ENCODE peak calls at places on chromosome 17, in six cellular contexts. X is choroid plexus epithelial cell, G is AG10803, R is bronchial epithelial cell, Q is neural progenitor cell, C is astrocyte of the cerebellum. Y is an unnamed sample.

GRCh38 chr17:81681672-81682071 is 1.9 kb downstream of the ARL16 start:
- DNase-seq in X (peak), G (no peak), R (no peak), Q (no peak), C (no peak), Y (no peak)

GRCh38 chr17:79572136-79572915 is 38.5 kb downstream of the RBFOX3 start:
- DNase-seq in G (no peak), C (no peak), R (no peak), X (no peak), Q (peak), Y (no peak)

GRCh38 chr17:70111201-70111600 is 36.2 kb downstream of the KCNJ16 start:
- DNase-seq in G (no peak), R (no peak), X (no peak), Q (no peak), C (no peak), Y (no peak)

GRCh38 chr17:57784226-57784895 is 39.3 kb upstream of the CCDC182 start:
- DNase-seq in X (no peak), G (no peak), Q (no peak), R (peak), C (no peak), Y (no peak)

GRCh38 chr17:19403021-19403420 is 8.0 kb upstream of the RNF112 start:
- DNase-seq in C (no peak), R (no peak), Q (no peak), G (no peak), X (no peak), Y (no peak)

GRCh38 chr17:14052886-14053615 is 16.3 kb upstream of the COX10 start:
- DNase-seq in C (peak), Q (no peak), X (peak), G (peak), R (peak), Y (peak)

GRCh38 chr17:44043326-44043725 is 23.1 kb downstream of the LSM12 start:
- DNase-seq in Q (no peak), C (no peak), G (peak), R (no peak), X (peak), Y (no peak)

GRCh38 chr17:58488428-58488890 is 251 bp upstream of the HSF5 start:
- DNase-seq in C (no peak), R (no peak), G (no peak), Q (no peak), X (no peak), Y (no peak)

GRCh38 chr17:33521784-33522183 is 228.7 kb upstream of the ASIC2 start:
- DNase-seq in C (no peak), X (peak), R (no peak), G (no peak), Q (peak), Y (no peak)

GRCh38 chr17:78159575-78160158 is 8.7 kb upstream of the SYNGR2 start:
- DNase-seq in X (no peak), C (no peak), R (peak), G (peak), Q (no peak), Y (peak)

GRCh38 chr17:79524201-79524882 is 86.5 kb downstream of the RBFOX3 start:
- DNase-seq in G (no peak), X (no peak), Q (no peak), C (no peak), R (no peak), Y (no peak)

GRCh38 chr17:43774304-43775250 is 4.2 kb downstream of the DUSP3 start:
- DNase-seq in R (no peak), Q (no peak), C (no peak), X (no peak), G (no peak), Y (no peak)

GRCh38 chr17:30249460-30249859 is 14.0 kb upstream of the SLC6A4 start:
- DNase-seq in X (no peak), Q (no peak), R (no peak), C (no peak), G (no peak), Y (no peak)

GRCh38 chr17:50803676-50804075 is 31.7 kb upstream of the WFIKKN2 start:
- DNase-seq in X (no peak), Q (no peak), G (no peak), R (no peak), C (no peak), Y (no peak)

GRCh38 chr17:78127888-78128615 is 503 bp downstream of the TMC6 start:
- DNase-seq in G (no peak), R (no peak), X (no peak), C (no peak), Q (peak), Y (no peak)

GRCh38 chr17:2723505-2723996 is 12.0 kb upstream of the CLUH start:
- DNase-seq in X (no peak), R (no peak), C (no peak), Q (peak), G (no peak), Y (no peak)

GRCh38 chr17:31439716-31440115 is 48.2 kb downstream of the RAB11FIP4 start:
- DNase-seq in Q (no peak), X (no peak), C (no peak), R (no peak), G (no peak), Y (no peak)

GRCh38 chr17:60393840-60394529 is 2.1 kb upstream of the USP32 start:
- DNase-seq in G (no peak), Q (peak), R (no peak), X (no peak), C (no peak), Y (no peak)

GRCh38 chr17:50257574-50258224 is 16.6 kb upstream of the TMEM92 start:
- DNase-seq in X (no peak), Q (no peak), G (no peak), C (no peak), R (no peak), Y (no peak)

GRCh38 chr17:21036361-21036881 is 6.4 kb downstream of the USP22 start:
- DNase-seq in Q (no peak), G (no peak), C (no peak), X (peak), R (peak), Y (no peak)

GRCh38 chr17:46764709-46765401 is 53.6 kb downstream of the WNT3 start:
- DNase-seq in X (peak), C (peak), Q (no peak), R (peak), G (peak), Y (peak)

GRCh38 chr17:6639651-6640535 is 618 bp downstream of the KIAA0753 start:
- DNase-seq in G (peak), C (no peak), X (peak), Q (peak), R (no peak), Y (peak)
- H3K4me3 ChIP-seq in G (peak), C (peak), X (peak), Q (peak), R (peak), Y (peak)

GRCh38 chr17:5581655-5582054 is 2.7 kb downstream of the NLRP1 start:
- DNase-seq in X (no peak), C (no peak), Q (no peak), R (no peak), G (no peak), Y (no peak)

GRCh38 chr17:5584971-5585794 is 874 bp upstream of the NLRP1 start:
- DNase-seq in X (peak), Q (no peak), R (peak), C (no peak), G (peak), Y (peak)

GRCh38 chr17:5584383-5584951 is at the start of gene NLRP1:
- DNase-seq in X (peak), C (peak), R (peak), Q (no peak), G (peak), Y (peak)

GRCh38 chr17:5582177-5582885 is 2.0 kb downstream of the NLRP1 start:
- DNase-seq in G (no peak), X (no peak), C (no peak), Q (no peak), R (peak), Y (no peak)

DNA sequence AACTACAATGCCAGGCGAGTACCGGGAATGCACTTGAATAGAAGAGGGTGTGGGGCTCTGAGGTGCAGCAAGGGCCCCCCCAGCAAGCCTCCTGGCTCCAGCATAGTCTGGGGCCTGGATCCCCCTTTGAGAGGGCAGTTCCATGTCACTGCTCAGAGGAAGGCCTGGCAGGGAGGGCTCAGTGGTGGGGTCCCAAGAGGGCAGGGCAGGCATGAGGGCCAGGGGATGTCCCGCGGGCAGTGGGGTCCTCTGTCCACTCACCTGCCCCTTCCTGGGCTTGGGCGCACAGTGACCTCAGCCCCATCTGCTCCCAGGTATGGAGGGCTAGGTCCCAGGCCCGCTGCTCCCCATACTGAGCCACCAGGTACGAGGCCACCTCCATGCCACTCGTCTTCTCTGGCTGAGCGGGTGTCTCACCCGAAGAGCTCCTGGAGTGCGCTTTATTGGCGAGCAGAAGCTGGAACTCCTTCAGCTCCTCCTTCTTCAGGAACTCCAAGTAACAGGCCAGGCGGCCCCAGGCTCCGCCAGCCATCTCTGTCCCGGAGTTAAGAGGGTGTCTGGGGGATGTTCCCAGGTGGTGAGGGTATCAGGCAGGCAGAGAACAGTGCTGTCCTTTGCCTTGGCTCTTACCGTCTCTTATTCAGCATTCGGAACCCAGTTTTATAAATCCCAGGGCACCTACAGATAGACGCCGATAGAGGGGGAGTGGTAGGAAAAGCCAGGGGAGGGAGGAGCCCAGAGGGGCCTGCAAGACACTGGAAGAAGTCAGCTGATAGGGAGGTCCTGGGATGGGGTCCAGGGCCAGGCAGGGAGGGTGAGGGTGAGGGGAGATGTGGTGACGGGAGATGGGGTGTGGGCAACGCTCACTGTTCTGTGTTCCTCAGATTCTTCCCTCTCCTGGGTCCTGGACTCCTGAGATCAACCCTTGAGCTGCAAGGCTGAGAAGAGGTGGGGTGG is 605 bp downstream of the NLRP1 start:
- DNase-seq in X (no peak), G (peak), R (peak), C (no peak), Q (no peak), Y (no peak)
- TF ChIP-seq CTCF in X (no peak), G (peak), R (no peak), C (no peak), Q (no peak), Y (no peak)

GRCh38 chr17:41464173-41464572 is 3.0 kb downstream of the KRT32 start:
- DNase-seq in X (no peak), R (no peak), C (no peak), Q (no peak), G (no peak), Y (no peak)
- H3K4me3 ChIP-seq in X (no peak), R (no peak), C (no peak), Q (no peak), G (no peak), Y (no peak)

GRCh38 chr17:76000755-76001521 is at the start of gene CDK3:
- DNase-seq in Q (no peak), G (no peak), X (no peak), C (no peak), R (no peak), Y (no peak)
- TF ChIP-seq CTCF in Q (no peak), G (no peak), X (no peak), C (no peak), R (no peak), Y (no peak)

DNA sequence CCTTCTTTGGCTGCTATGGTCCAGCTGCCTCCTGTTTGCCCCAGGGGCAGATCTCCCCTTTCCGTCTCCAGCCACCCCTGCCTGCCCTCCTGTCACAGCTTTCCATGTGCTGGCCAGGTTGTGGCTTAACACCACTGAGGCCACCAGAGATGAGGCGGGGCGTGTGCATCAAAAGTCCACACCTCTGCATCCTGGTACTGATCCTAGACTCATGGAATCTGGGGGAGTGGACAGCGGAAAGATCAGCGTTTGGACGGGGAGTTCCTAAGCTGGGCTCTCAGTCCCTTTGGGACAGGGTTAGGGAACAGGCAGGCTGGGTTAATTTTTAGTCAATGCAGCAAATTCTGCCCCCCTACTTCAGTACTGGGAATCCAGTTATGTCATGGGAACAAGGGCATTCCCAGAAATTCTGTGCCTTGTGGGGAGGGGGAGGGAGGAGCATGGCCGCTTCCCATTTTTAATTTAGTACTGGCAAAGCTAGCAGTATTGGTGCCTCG is 3.9 kb downstream of the IGFBP4 start:
- DNase-seq in G (no peak), C (no peak), Q (no peak), X (peak), R (no peak), Y (no peak)
- H3K4me3 ChIP-seq in G (peak), C (no peak), Q (no peak), X (peak), R (no peak), Y (peak)

DNA sequence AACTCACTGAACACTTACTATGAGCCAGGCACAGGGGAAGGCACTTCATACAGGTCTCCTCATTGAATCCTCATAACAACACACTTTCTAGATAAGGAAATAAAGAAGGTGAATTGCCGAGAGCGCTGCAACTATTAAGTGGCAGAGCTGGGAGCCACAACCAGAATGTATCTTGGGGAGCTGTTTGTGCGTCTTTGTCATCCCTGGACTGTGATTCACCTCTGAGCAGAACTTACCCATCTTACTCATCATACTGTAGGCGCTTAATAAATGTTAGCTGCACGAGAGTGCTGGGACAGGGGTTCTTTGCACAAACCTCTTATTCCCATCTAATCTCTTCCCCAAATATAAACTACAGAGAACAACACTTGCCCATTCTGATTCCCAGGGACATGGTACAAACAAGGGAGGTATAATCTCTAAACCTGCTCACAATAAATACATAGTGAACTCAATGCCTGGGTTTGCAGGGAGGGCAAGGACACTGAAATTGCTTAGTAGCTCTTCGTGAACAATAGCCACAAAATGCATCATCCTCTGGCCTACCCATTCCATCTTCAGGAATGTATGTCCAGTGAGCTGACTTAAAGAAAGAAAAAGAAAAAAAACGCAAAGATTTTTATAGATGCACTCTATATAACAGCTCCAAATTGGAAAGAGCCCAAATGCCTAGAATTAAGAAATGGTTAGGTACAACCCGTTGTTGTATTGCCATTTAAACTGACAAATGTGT is 43.0 kb downstream of the MYO18A start:
- DNase-seq in C (no peak), R (peak), X (no peak), G (peak), Q (no peak), Y (no peak)
- TF ChIP-seq CTCF in C (no peak), R (no peak), X (no peak), G (no peak), Q (no peak), Y (no peak)

GRCh38 chr17:42049834-42050359 is 504 bp downstream of the C17orf113 start:
- DNase-seq in G (no peak), R (no peak), C (no peak), X (no peak), Q (no peak), Y (no peak)
- H3K4me3 ChIP-seq in G (peak), R (peak), C (peak), X (peak), Q (peak), Y (peak)

Y was measured in astrocyte of the spinal cord.